ENCODE peak calls at places on chromosome 5, in ten cellular contexts. F is left ventricle myocardium inferior; J is psoas muscle; B is vagina; E is HepG2; U is heart right ventricle; X is CD8-positive, alpha-beta T cell; A is GM23338; C is left lung; Q is astrocyte. M is an unnamed sample. For H3K27me3 and H3K4me1, the result is how much of the 10 kb centered on the place peaks cover.

GRCh38 chr5:55232194-55232984 is 1.0 kb downstream of the CCNO start:
- DNase-seq in J (no peak), B (no peak), E (no peak), C (no peak), U (no peak), A (peak), F (peak), X (no peak), Q (no peak), M (peak)

GRCh38 chr5:125357660-125358059 is 611.2 kb upstream of the ZNF608 start:
- DNase-seq in J (no peak), A (no peak), Q (no peak), U (no peak), C (no peak), F (no peak), E (no peak), B (no peak), X (no peak), M (no peak)

GRCh38 chr5:144332265-144332664 is 161.6 kb downstream of the KCTD16 start:
- DNase-seq in A (peak), F (no peak), B (no peak), J (no peak), C (no peak), E (no peak), U (no peak), X (no peak), Q (no peak), M (no peak)

GRCh38 chr5:173016621-173017046 is 33.1 kb downstream of the ATP6V0E1 start:
- DNase-seq in B (peak), J (no peak), A (peak), Q (peak), C (peak), X (no peak), U (no peak), E (peak), F (no peak), M (no peak)

GRCh38 chr5:37723147-37723961 is 116.5 kb downstream of the GDNF start:
- DNase-seq in B (no peak), C (no peak), J (peak), X (no peak), A (peak), U (no peak), F (no peak), Q (peak), E (no peak), M (peak)

GRCh38 chr5:124232517-124232916 is 513.9 kb downstream of the ZNF608 start:
- DNase-seq in J (no peak), Q (no peak), C (no peak), X (no peak), B (no peak), A (no peak), E (no peak), U (no peak), F (no peak), M (no peak)

GRCh38 chr5:150517272-150518152 is 9.6 kb downstream of the NDST1 start:
- DNase-seq in B (no peak), U (peak), C (peak), F (peak), Q (peak), J (peak), E (peak), X (no peak), A (no peak), M (peak)

GRCh38 chr5:159331099-159331973 is 1.0 kb upstream of the IL12B start:
- DNase-seq in X (peak), U (peak), C (peak), E (no peak), J (peak), F (peak), B (no peak), Q (no peak), A (peak), M (peak)

GRCh38 chr5:32510860-32511259 is 66.3 kb upstream of the ZFR start:
- DNase-seq in Q (no peak), C (no peak), U (no peak), J (no peak), X (no peak), B (no peak), E (no peak), F (no peak), A (no peak), M (no peak)

GRCh38 chr5:143213851-143214363 is 189.6 kb downstream of the NR3C1 start:
- DNase-seq in C (no peak), A (no peak), B (no peak), E (no peak), Q (peak), X (no peak), J (no peak), U (no peak), F (no peak), M (no peak)

GRCh38 chr5:166695311-166695710 is 1596.1 kb upstream of the WWC1 start:
- DNase-seq in B (no peak), U (no peak), J (no peak), F (no peak), X (no peak), C (no peak), Q (no peak), A (no peak), E (no peak), M (no peak)

GRCh38 chr5:142913728-142914338 is 143.7 kb downstream of the ARHGAP26 start:
- DNase-seq in E (no peak), A (no peak), U (no peak), C (no peak), X (no peak), B (no peak), F (no peak), Q (no peak), J (no peak), M (no peak)

GRCh38 chr5:158958048-158958994 is 141.4 kb downstream of the EBF1 start:
- DNase-seq in E (no peak), A (peak), Q (no peak), X (no peak), C (no peak), J (no peak), U (no peak), F (no peak), B (no peak), M (no peak)

GRCh38 chr5:7372399-7372798 is 23.5 kb upstream of the ADCY2 start:
- DNase-seq in Q (no peak), C (no peak), E (no peak), B (no peak), J (no peak), F (no peak), U (no peak), X (no peak), A (no peak), M (no peak)

GRCh38 chr5:150263801-150264621 is 25.6 kb downstream of the CAMK2A start:
- DNase-seq in F (no peak), U (no peak), X (no peak), E (no peak), A (no peak), B (no peak), Q (peak), C (no peak), J (peak), M (no peak)

GRCh38 chr5:137570070-137570469 is 70.9 kb upstream of the SPOCK1 start:
- DNase-seq in X (no peak), A (no peak), B (no peak), U (no peak), C (no peak), F (no peak), Q (no peak), J (no peak), E (no peak), M (no peak)

GRCh38 chr5:149441986-149442385 is 62.9 kb upstream of the IL17B start:
- DNase-seq in X (no peak), Q (no peak), U (no peak), E (no peak), A (no peak), J (no peak), F (no peak), C (no peak), B (no peak), M (no peak)

GRCh38 chr5:111584651-111585050 is 72.3 kb upstream of the STARD4 start:
- DNase-seq in A (no peak), J (no peak), B (no peak), C (no peak), E (no peak), X (no peak), U (no peak), F (no peak), Q (peak), M (no peak)

GRCh38 chr5:10932426-10932825 is 171.4 kb upstream of the DAP start:
- DNase-seq in F (no peak), E (no peak), A (peak), C (no peak), Q (peak), U (no peak), J (no peak), X (no peak), B (no peak), M (no peak)

GRCh38 chr5:148938535-148938907 is 112.1 kb downstream of the ADRB2 start:
- DNase-seq in X (no peak), J (no peak), E (no peak), U (no peak), A (no peak), F (no peak), B (no peak), Q (no peak), C (no peak), M (no peak)

GRCh38 chr5:179023528-179024189 is at the start of gene ZNF879:
- DNase-seq in E (peak), J (peak), B (peak), Q (peak), C (peak), X (peak), U (peak), F (peak), A (peak), M (peak)

GRCh38 chr5:139271201-139272027 is 22.1 kb upstream of the MATR3 start:
- DNase-seq in X (no peak), C (no peak), B (no peak), J (no peak), F (no peak), Q (peak), A (no peak), E (peak), U (no peak), M (no peak)

GRCh38 chr5:28542968-28543367 is 1504.6 kb upstream of the CDH9 start:
- DNase-seq in F (no peak), B (no peak), X (no peak), E (no peak), Q (peak), U (no peak), A (no peak), C (no peak), J (no peak), M (no peak)

GRCh38 chr5:109767184-109767995 is 77.7 kb downstream of the MAN2A1 start:
- DNase-seq in C (no peak), E (no peak), X (no peak), U (no peak), J (no peak), Q (no peak), F (no peak), A (no peak), B (no peak), M (no peak)

GRCh38 chr5:20230010-20230409 is 242.0 kb upstream of the CDH18 start:
- DNase-seq in X (no peak), Q (no peak), B (no peak), F (no peak), A (no peak), C (no peak), E (no peak), U (no peak), J (no peak), M (no peak)

GRCh38 chr5:26921439-26921838 is 116.9 kb downstream of the CDH9 start:
- DNase-seq in U (no peak), J (no peak), Q (no peak), X (no peak), B (no peak), C (no peak), F (no peak), E (no peak), A (no peak), M (no peak)

GRCh38 chr5:89396262-89396975 is 513.4 kb upstream of the MEF2C start:
- DNase-seq in Q (no peak), U (no peak), X (no peak), A (peak), J (no peak), F (no peak), E (no peak), C (no peak), B (no peak), M (no peak)

GRCh38 chr5:78718185-78718584 is 69.6 kb upstream of the LHFPL2 start:
- DNase-seq in B (no peak), E (no peak), Q (no peak), A (no peak), J (no peak), X (no peak), C (no peak), F (no peak), U (no peak), M (no peak)

GRCh38 chr5:13745508-13745907 is 199.0 kb downstream of the DNAH5 start:
- DNase-seq in X (no peak), F (no peak), Q (peak), J (no peak), A (peak), E (peak), U (no peak), B (no peak), C (no peak), M (no peak)

GRCh38 chr5:33409435-33410146 is 31.2 kb upstream of the TARS1 start:
- DNase-seq in Q (no peak), E (peak), C (no peak), U (no peak), A (no peak), X (no peak), F (peak), B (no peak), J (peak), M (no peak)

GRCh38 chr5:71873202-71873601 is 154.1 kb downstream of the CARTPT start:
- DNase-seq in C (no peak), B (no peak), Q (no peak), J (no peak), F (no peak), A (no peak), U (no peak), X (no peak), E (no peak), M (no peak)

GRCh38 chr5:80559244-80559643 is 10.8 kb downstream of the ANKRD34B start:
- DNase-seq in E (no peak), J (no peak), X (no peak), C (no peak), Q (no peak), F (no peak), B (no peak), A (no peak), U (no peak), M (no peak)
- H3K27me3 ChIP-seq in E (under half), J (under half), X (under half), C (under half), Q (under half), F (half or more), B (under half), A (under half), U (under half), M (under half)

DNA sequence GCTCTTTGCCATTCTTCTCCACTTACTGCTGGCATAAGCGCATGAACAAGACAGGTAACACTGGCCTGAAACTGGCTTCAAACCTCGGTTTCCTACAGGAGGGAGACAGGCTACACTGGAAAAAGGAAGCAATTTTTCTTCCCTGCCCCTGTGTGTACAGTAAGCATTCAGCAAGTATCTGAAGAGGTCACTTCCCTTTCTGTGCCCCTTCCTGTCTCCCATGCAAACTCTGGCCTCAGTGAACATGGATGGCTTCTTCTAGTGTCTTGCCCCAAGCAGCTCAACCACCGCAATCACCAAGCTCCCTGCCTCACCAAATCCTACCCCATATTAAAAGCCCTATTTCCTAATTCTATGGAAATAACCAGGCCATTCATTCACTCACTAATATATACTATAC is 42.4 kb downstream of the SERINC5 start:
- DNase-seq in X (no peak), A (no peak), B (no peak), C (no peak), F (no peak), J (no peak), U (no peak), Q (no peak), E (no peak), M (no peak)
- H3K4me3 ChIP-seq in X (no peak), A (no peak), B (no peak), C (no peak), F (no peak), J (no peak), U (no peak), Q (no peak), E (no peak), M (no peak)

GRCh38 chr5:157215143-157215825 is 34.6 kb downstream of the ITK start:
- DNase-seq in B (no peak), X (no peak), E (no peak), F (no peak), U (no peak), A (no peak), Q (no peak), J (no peak), C (no peak), M (no peak)

GRCh38 chr5:157215826-157216167 is 35.2 kb downstream of the ITK start:
- DNase-seq in U (no peak), C (no peak), F (no peak), A (no peak), Q (no peak), X (no peak), E (no peak), B (no peak), J (no peak), M (no peak)

GRCh38 chr5:157214399-157214798 is 33.8 kb downstream of the ITK start:
- DNase-seq in C (no peak), U (no peak), F (no peak), A (no peak), Q (no peak), E (no peak), B (no peak), X (no peak), J (no peak), M (no peak)

GRCh38 chr5:157213527-157214243 is 33.0 kb downstream of the ITK start:
- DNase-seq in Q (no peak), C (no peak), X (no peak), E (no peak), U (no peak), B (no peak), F (no peak), J (no peak), A (no peak), M (no peak)

DNA sequence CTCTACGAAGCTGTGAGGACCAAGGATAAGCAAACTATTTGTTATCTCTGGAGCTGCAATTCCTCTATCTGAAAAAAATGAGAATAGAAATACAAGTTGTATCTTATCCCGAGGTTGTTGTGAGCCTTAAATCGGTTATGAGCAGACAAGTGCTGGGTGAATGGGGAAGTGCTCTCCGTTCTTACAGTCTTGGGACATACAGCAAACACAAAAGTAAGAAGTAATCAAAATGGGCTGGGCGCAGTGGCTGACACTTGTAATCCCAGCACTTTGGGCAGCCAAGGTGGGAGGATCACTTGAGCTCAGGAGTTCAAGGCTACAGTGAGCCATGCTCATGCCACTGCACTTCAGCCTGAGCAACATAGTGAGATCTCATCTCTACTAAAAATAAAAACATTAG is 31.7 kb downstream of the ITK start:
- DNase-seq in F (no peak), X (no peak), C (no peak), B (no peak), J (no peak), U (no peak), A (no peak), Q (no peak), E (no peak), M (no peak)
- H3K4me1 ChIP-seq in F (under half), X (half or more), C (under half), B (under half), J (under half), U (under half), A (under half), Q (under half), E (under half), M (under half)

GRCh38 chr5:123095694-123096120 is 6.7 kb downstream of the PRDM6 start:
- DNase-seq in F (no peak), U (no peak), X (no peak), C (no peak), B (no peak), J (no peak), Q (no peak), E (no peak), A (no peak), M (no peak)
- H3K27me3 ChIP-seq in F (half or more), U (half or more), X (under half), C (half or more), B (under half), J (under half), Q (half or more), E (under half), A (half or more), M (under half)

DNA sequence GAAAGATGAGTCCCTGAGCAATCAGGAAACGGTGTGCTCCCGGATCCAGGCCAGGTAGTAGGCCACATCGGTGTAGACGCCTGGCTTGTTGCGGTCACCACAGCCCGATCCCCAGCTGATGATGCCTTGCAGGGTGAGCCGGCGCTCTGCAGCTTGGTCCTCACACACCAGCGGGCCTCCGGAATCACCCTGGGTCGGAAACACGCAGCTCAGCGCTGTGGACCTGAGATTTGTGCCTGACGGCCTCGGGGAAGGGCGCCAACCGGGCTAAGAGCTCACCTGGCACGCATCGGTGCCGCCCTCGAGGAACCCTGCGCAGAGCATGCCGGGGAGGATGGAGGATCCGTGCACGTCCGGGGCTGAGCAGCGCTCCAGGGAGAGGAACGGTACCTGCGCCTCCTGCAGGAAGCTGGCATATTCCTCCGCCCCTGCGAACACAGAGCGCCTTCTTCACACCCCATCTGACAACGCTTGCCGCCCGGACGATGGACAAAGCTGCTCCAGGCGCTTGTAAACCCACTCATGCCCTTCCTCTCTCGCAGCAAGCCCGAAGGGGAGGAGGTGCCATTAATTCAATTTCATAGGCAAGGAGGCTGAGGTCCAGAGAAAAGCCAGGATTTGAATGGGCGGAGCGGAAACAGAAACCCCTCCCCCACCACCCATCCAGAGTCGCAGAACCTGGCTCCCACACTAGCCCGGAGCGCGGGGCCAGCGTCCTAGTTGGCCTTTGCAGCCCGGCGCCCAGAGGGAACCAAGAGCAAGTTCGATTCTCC is 2.0 kb upstream of the PFN3 start:
- DNase-seq in E (no peak), J (no peak), A (peak), B (no peak), C (peak), F (peak), Q (peak), X (no peak), U (peak), M (peak)
- H3K4me3 ChIP-seq in E (no peak), J (peak), A (peak), B (peak), C (peak), F (peak), Q (peak), X (peak), U (no peak), M (peak)

GRCh38 chr5:140324834-140325195 is 21.6 kb downstream of the HBEGF start:
- DNase-seq in U (no peak), A (no peak), J (no peak), F (no peak), Q (peak), B (no peak), X (no peak), E (no peak), C (no peak), M (no peak)
- H3K4me1 ChIP-seq in U (half or more), A (under half), J (under half), F (half or more), Q (under half), B (under half), X (under half), E (half or more), C (under half), M (under half)

GRCh38 chr5:120450910-120451309 is 13.2 kb upstream of the PRR16 start:
- DNase-seq in E (no peak), B (no peak), F (no peak), U (no peak), X (no peak), J (peak), A (no peak), Q (no peak), C (no peak), M (no peak)
- H3K27me3 ChIP-seq in E (under half), B (under half), F (under half), U (under half), X (under half), J (under half), A (under half), Q (under half), C (under half), M (under half)